ENCODE peak calls at places on chromosomes 1 and 21, in five cellular contexts. One of them, this sample, is unnamed.

GRCh38 chr1:1020000-1020404 is at the start of gene AGRN:
- DNase-seq in prostate gland: no peak
- DNase-seq in transverse colon: peak; percentile 45
- DNase-seq in GM23338: peak; percentile 45
- DNase-seq in stomach: no peak
- DNase-seq in this sample: no peak

GRCh38 chr1:35390600-35391494 is 122.3 kb downstream of the ZMYM4 start:
- DNase-seq in prostate gland: no peak
- DNase-seq in transverse colon: no peak
- DNase-seq in GM23338: peak; percentile 72
- DNase-seq in stomach: no peak
- DNase-seq in this sample: no peak

GRCh38 chr1:24968941-24969585 is 39.0 kb upstream of the RUNX3 start:
- DNase-seq in prostate gland: no peak
- DNase-seq in transverse colon: no peak
- DNase-seq in GM23338: no peak
- DNase-seq in stomach: no peak
- DNase-seq in this sample: no peak

GRCh38 chr1:116708255-116708900 is 40.8 kb upstream of the IGSF3 start:
- DNase-seq in prostate gland: no peak
- DNase-seq in transverse colon: no peak
- DNase-seq in GM23338: no peak
- DNase-seq in stomach: no peak
- DNase-seq in this sample: no peak

GRCh38 chr1:54377040-54377691 is 29.0 kb downstream of the SSBP3 start:
- DNase-seq in prostate gland: no peak
- DNase-seq in transverse colon: no peak
- DNase-seq in GM23338: no peak
- DNase-seq in stomach: peak; percentile 61
- DNase-seq in this sample: no peak

GRCh38 chr1:37058424-37058988 is 24.2 kb upstream of the GRIK3 start:
- DNase-seq in prostate gland: no peak
- DNase-seq in transverse colon: no peak
- DNase-seq in GM23338: no peak
- DNase-seq in stomach: no peak
- DNase-seq in this sample: no peak

GRCh38 chr1:155282488-155283086 is 5.3 kb downstream of the HCN3 start:
- DNase-seq in prostate gland: no peak
- DNase-seq in transverse colon: no peak
- DNase-seq in GM23338: no peak
- DNase-seq in stomach: no peak
- DNase-seq in this sample: no peak

GRCh38 chr1:2236695-2237677 is 8.9 kb downstream of the SKI start:
- DNase-seq in prostate gland: no peak
- DNase-seq in transverse colon: no peak
- DNase-seq in GM23338: no peak
- DNase-seq in stomach: no peak
- DNase-seq in this sample: no peak

GRCh38 chr1:16248603-16249534 is 11.9 kb upstream of the CPLANE2 start:
- DNase-seq in prostate gland: peak; percentile 94
- DNase-seq in transverse colon: peak; percentile 83
- DNase-seq in GM23338: no peak
- DNase-seq in stomach: peak; percentile 94
- DNase-seq in this sample: peak; percentile 52

GRCh38 chr1:16251381-16251780 is 14.4 kb upstream of the CPLANE2 start:
- DNase-seq in prostate gland: no peak
- DNase-seq in transverse colon: no peak
- DNase-seq in GM23338: no peak
- DNase-seq in stomach: no peak
- DNase-seq in this sample: no peak

GRCh38 chr1:16250547-16251251 is 13.7 kb upstream of the CPLANE2 start:
- DNase-seq in prostate gland: no peak
- DNase-seq in transverse colon: no peak
- DNase-seq in GM23338: no peak
- DNase-seq in stomach: no peak
- DNase-seq in this sample: no peak

GRCh38 chr1:16248007-16248436 is 11.0 kb upstream of the CPLANE2 start:
- DNase-seq in prostate gland: no peak
- DNase-seq in transverse colon: no peak
- DNase-seq in GM23338: no peak
- DNase-seq in stomach: no peak
- DNase-seq in this sample: no peak

GRCh38 chr1:16249838-16250241 is 12.9 kb upstream of the CPLANE2 start:
- DNase-seq in prostate gland: peak; percentile 23
- DNase-seq in transverse colon: peak; percentile 30
- DNase-seq in GM23338: no peak
- DNase-seq in stomach: no peak
- DNase-seq in this sample: no peak
- TF ChIP-seq POLR2AphosphoS5 in prostate gland: peak; percentile 66
- TF ChIP-seq POLR2AphosphoS5 in transverse colon: peak; percentile 63
- TF ChIP-seq POLR2AphosphoS5 in GM23338: no peak
- TF ChIP-seq POLR2AphosphoS5 in stomach: peak; percentile 60
- TF ChIP-seq POLR2AphosphoS5 in this sample: no peak

DNA sequence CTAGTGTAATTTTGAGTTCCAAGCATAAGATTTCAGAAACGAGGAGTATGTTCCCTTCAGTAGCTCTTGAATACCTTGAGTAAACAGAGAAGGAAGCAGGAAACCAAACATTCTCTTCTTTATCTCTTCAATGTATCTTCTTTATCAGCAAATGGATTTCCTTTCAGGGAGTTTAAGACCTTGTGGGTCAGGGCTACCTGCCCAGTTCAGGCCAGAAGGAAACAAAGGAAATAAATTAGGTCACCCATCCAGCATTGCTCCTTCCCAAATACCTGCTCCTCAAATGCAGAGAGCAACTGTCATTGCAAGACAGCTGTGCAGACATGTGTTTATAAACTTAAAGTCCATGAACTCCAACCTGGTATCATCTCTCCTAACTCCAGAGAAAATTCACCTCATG is 130.1 kb upstream of the SOD1 start:
- DNase-seq in prostate gland: no peak
- DNase-seq in transverse colon: no peak
- DNase-seq in GM23338: no peak
- DNase-seq in stomach: no peak
- DNase-seq in this sample: no peak
- TF ChIP-seq POLR2AphosphoS5 in prostate gland: no peak
- TF ChIP-seq POLR2AphosphoS5 in transverse colon: no peak
- TF ChIP-seq POLR2AphosphoS5 in GM23338: no peak
- TF ChIP-seq POLR2AphosphoS5 in stomach: no peak
- TF ChIP-seq POLR2AphosphoS5 in this sample: no peak

GRCh38 chr1:8027748-8028631 is 1.9 kb upstream of the ERRFI1 start:
- DNase-seq in prostate gland: no peak
- DNase-seq in transverse colon: no peak
- DNase-seq in GM23338: no peak
- DNase-seq in stomach: no peak
- DNase-seq in this sample: no peak
- TF ChIP-seq POLR2AphosphoS5 in prostate gland: peak; percentile 48
- TF ChIP-seq POLR2AphosphoS5 in transverse colon: peak; percentile 19
- TF ChIP-seq POLR2AphosphoS5 in GM23338: no peak
- TF ChIP-seq POLR2AphosphoS5 in stomach: peak; percentile 41
- TF ChIP-seq POLR2AphosphoS5 in this sample: no peak

GRCh38 chr1:10407201-10407600 is 8.3 kb downstream of the PGD start:
- DNase-seq in prostate gland: no peak
- DNase-seq in transverse colon: no peak
- DNase-seq in GM23338: no peak
- DNase-seq in stomach: no peak
- DNase-seq in this sample: no peak
- TF ChIP-seq POLR2AphosphoS5 in prostate gland: no peak
- TF ChIP-seq POLR2AphosphoS5 in transverse colon: no peak
- TF ChIP-seq POLR2AphosphoS5 in GM23338: no peak
- TF ChIP-seq POLR2AphosphoS5 in stomach: no peak
- TF ChIP-seq POLR2AphosphoS5 in this sample: no peak